ENCODE peak calls at places on chromosome 1, in six cellular contexts. N, G, Z, S, W and B are unnamed samples. For H3K4me1, the result is how much of the 10 kb centered on the place peaks cover.

GRCh38 chr1:205505791-205506190 is 1.3 kb downstream of the CDK18 start:
- DNase-seq in G (no peak), N (peak), W (no peak), S (no peak), Z (no peak), B (no peak)

GRCh38 chr1:165395522-165396300 is 39.2 kb upstream of the LMX1A start:
- DNase-seq in W (no peak), Z (no peak), S (no peak), G (no peak), N (no peak), B (no peak)

GRCh38 chr1:218459450-218459849 is 114.3 kb downstream of the TGFB2 start:
- DNase-seq in N (no peak), W (no peak), Z (no peak), S (no peak), G (no peak), B (peak)

GRCh38 chr1:63967901-63968300 is 194.1 kb downstream of the ROR1 start:
- DNase-seq in Z (no peak), N (no peak), G (peak), W (no peak), S (no peak), B (no peak)

GRCh38 chr1:181044449-181044966 is 10.7 kb downstream of the MR1 start:
- DNase-seq in G (peak), S (no peak), W (peak), Z (no peak), N (peak), B (no peak)

GRCh38 chr1:5286244-5286643 is 631.8 kb downstream of the AJAP1 start:
- DNase-seq in N (peak), S (no peak), G (no peak), W (no peak), Z (no peak), B (no peak)

GRCh38 chr1:16719571-16720402 is 20.5 kb upstream of the RNU1-4 start:
- DNase-seq in N (no peak), W (no peak), Z (peak), G (no peak), S (no peak), B (no peak)

GRCh38 chr1:154906621-154907081 is 29.9 kb downstream of the PMVK start:
- DNase-seq in N (peak), S (no peak), G (no peak), Z (no peak), W (no peak), B (peak)

GRCh38 chr1:11623702-11624101 is 30.5 kb downstream of the FBXO2 start:
- DNase-seq in N (no peak), S (no peak), G (no peak), W (no peak), Z (no peak), B (no peak)

GRCh38 chr1:42456754-42457089 is 379 bp downstream of the PPCS start:
- DNase-seq in W (peak), S (no peak), N (peak), Z (peak), G (peak), B (peak)

GRCh38 chr1:64518692-64519481 is 49.0 kb downstream of the CACHD1 start:
- DNase-seq in S (no peak), N (no peak), Z (no peak), W (no peak), G (no peak), B (peak)

GRCh38 chr1:211734791-211735190 is 59.4 kb upstream of the NEK2 start:
- DNase-seq in G (no peak), W (no peak), S (no peak), N (no peak), Z (no peak), B (no peak)

GRCh38 chr1:241270016-241270415 is 87.0 kb downstream of the RGS7 start:
- DNase-seq in S (no peak), N (no peak), G (no peak), Z (no peak), W (no peak), B (no peak)

GRCh38 chr1:12811409-12811784 is 19.8 kb downstream of the PRAMEF11 start:
- DNase-seq in Z (no peak), S (no peak), N (no peak), G (no peak), W (no peak), B (no peak)

GRCh38 chr1:232704694-232705680 is 75.1 kb upstream of the SIPA1L2 start:
- DNase-seq in W (peak), Z (no peak), G (peak), N (peak), S (no peak), B (peak)

GRCh38 chr1:232709339-232709738 is 79.4 kb upstream of the SIPA1L2 start:
- DNase-seq in Z (no peak), W (peak), G (peak), N (no peak), S (no peak), B (no peak)

GRCh38 chr1:232704256-232704655 is 74.3 kb upstream of the SIPA1L2 start:
- DNase-seq in Z (no peak), N (no peak), S (no peak), W (no peak), G (no peak), B (no peak)

GRCh38 chr1:232707142-232707541 is 77.2 kb upstream of the SIPA1L2 start:
- DNase-seq in W (no peak), Z (no peak), G (no peak), N (no peak), S (no peak), B (no peak)

DNA sequence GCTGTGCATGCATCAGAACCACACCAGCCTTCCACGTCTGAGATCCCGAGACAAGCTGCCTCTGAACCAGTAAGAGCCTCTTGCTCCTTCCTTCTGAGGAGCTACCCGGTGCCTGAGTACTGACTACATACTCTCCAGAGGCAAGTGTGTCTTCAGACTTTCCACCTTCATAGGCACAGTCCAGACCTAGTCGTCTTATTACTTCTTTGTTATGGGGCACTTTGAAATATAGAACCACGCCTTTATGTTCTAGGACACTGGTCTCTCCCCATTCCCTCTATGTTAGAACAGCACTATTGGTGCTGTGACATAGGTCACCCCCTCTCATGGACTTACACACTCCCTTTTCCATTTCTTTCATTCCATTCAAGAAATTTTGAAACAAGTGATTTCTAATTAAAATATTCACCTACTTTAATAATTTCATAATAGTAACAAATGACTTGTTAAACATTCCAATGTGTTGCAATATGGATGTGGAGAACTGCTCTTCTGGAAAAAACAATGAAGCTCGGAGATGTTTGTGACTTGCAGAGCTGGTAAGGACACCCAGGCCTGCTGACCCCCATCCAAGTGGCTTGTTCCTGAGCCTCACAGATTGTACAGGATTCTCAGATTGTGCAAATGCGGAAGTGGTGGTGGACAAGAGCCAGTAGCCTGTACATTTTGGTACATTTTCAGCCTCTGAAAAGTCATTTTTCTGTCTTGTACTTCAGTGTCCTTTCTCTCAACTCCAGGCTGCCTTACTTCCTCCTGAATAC is 76.1 kb upstream of the SIPA1L2 start:
- DNase-seq in N (no peak), G (no peak), W (peak), S (no peak), Z (no peak), B (no peak)
- H3K4me1 ChIP-seq in N (under half), G (under half), W (under half), S (under half), Z (under half), B (under half)

DNA sequence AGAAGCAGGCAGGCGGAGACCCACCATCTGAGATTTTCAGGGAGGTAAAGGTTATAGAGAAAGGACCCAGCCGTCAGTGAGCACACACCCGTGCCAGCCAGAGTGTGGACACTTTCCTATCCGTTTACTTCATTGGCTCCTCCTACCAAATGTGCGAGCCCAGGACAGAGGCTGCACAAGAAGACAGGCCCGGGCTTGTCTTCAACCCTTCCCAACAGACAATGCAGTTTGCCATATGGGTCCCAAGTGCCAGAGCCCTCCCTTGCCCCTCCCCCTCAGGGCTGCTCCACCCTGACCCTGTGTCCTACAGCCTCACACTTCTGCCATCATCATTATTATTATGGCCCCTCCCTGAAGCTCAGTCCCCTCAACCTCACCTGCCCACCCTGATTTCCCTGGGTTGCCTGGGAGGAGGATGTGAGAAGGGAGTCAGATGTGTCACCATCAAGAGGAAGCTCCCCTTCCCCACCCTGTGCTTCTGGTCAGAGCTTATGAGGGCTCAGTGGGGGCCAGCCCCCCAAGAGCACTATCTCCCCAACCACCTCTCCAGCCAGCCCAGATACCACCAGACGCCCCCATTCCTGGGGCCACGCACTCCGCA is 9.4 kb downstream of the LAPTM5 start:
- DNase-seq in W (no peak), Z (no peak), S (no peak), G (no peak), N (no peak), B (no peak)
- H3K18ac ChIP-seq in W (peak), Z (peak), S (peak), G (peak), N (peak), B (no peak)

DNA sequence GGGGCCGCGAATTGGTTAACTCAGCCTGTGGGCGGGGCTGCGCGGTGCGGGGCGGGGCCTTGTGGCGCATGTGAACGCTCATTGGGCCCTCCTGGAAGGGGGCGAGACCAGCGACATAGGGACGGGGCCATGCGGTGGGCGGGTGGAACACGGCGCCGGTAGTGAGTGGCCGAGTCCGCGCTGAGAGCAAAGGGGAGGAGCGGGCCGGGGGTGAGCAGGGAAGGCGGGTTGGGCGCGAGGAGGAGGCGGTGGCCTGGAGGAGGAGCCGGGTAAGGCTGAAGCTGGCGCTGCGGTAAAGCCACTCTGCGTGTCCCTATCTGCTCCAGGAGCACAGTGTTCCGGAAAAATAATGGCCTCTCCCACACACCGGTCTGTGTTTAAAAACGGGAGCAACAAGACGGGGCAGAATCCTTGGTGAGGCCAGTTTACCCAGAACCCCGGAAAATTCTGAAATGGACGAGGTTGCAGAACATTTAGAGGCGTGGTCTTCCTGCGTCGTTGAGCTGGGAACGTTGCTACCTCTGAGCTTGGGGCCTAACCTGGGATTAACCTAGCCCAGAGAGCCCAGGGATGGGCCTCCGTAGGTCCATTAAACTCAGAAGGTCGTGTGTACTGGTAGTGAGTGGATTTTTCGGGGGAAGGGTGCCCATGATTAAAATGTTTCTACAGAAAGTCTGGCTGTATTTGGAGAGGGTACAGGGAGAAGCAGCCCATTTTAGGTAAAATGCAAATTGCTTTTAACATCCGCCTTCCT is 533 bp upstream of the CTNNBIP1 start:
- DNase-seq in S (peak), Z (peak), G (peak), W (peak), N (peak), B (peak)
- H3K4me1 ChIP-seq in S (under half), Z (under half), G (under half), W (under half), N (under half), B (under half)

DNA sequence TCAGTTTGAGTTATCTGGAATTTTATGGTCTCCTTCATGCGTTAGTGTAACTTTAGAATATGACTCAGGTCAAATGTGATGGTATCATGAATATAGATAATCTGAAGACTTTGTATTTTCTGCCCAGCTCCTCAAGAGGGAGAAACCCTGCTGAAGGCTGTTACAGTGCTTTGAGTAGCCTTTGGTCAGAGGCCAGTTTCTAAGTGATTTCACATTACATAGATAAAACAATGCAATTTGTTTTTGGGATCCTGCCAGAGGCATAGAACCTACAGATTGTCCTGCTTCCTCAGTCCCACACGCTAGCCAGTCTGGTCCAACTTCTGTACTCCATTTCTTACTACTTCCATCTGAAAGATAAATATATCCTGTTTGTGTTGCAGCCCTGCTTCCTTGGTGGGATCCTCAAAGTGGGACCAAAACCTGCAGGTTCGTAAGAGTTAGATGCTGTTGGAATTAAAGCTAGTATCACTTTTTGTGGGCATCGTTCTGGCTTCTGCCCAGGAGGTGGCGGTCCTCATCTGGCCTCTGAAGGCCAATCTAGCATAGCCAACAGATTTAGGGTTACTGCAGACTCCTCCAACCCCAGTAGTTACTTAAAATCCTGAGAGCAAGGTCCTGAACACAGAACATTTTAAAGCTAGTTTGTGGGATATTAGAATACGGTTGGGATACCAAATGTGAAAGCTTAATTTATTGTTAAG is 645.8 kb upstream of the USP24 start:
- DNase-seq in W (no peak), N (no peak), Z (peak), G (peak), S (no peak), B (peak)
- H3K18ac ChIP-seq in W (no peak), N (no peak), Z (no peak), G (no peak), S (no peak), B (no peak)

GRCh38 chr1:59204001-59204400 is 92.9 kb upstream of the FGGY start:
- DNase-seq in W (peak), N (no peak), Z (no peak), G (peak), S (no peak), B (no peak)
- H3K4me1 ChIP-seq in W (under half), N (under half), Z (under half), G (under half), S (under half), B (under half)